ENCODE peak calls at places on chromosomes 11 and 22, in four cellular contexts. L is PC-3, W is SJSA1, V is adipocyte. Y is an unnamed sample. For H3K9me3, the result is how much of the 10 kb centered on the place peaks cover.

GRCh38 chr22:21758465-21758864 is 22.9 kb upstream of the YPEL1 start:
- DNase-seq in L (no peak), W (no peak), V (no peak), Y (no peak)

GRCh38 chr11:76282786-76283185 is 76.5 kb upstream of the WNT11 start:
- DNase-seq in L (no peak), W (no peak), V (no peak), Y (no peak)

GRCh38 chr11:112523477-112523876 is 262.8 kb upstream of the PLET1 start:
- DNase-seq in L (no peak), W (peak), V (peak), Y (peak)

GRCh38 chr22:43624144-43624998 is 187.7 kb downstream of the EFCAB6 start:
- DNase-seq in L (peak), W (peak), V (no peak), Y (no peak)

GRCh38 chr11:36453678-36454077 is 56.4 kb downstream of the TRAF6 start:
- DNase-seq in L (peak), W (peak), V (no peak), Y (no peak)

GRCh38 chr11:10561043-10561818 is 7.2 kb downstream of the LYVE1 start:
- DNase-seq in L (peak), W (no peak), V (no peak), Y (no peak)

GRCh38 chr11:12160680-12161079 is 50.3 kb downstream of the MICAL2 start:
- DNase-seq in L (no peak), W (peak), V (no peak), Y (no peak)

GRCh38 chr11:24267015-24267414 is 229.8 kb upstream of the LUZP2 start:
- DNase-seq in L (no peak), W (no peak), V (no peak), Y (no peak)

GRCh38 chr11:728901-729491 is 18.3 kb upstream of the TALDO1 start:
- DNase-seq in L (no peak), W (no peak), V (no peak), Y (no peak)

GRCh38 chr11:64059339-64060176 is 23.8 kb downstream of the FLRT1 start:
- DNase-seq in L (no peak), W (no peak), V (no peak), Y (no peak)

GRCh38 chr22:23898006-23898974 is 4.1 kb downstream of the MIF start:
- DNase-seq in L (no peak), W (no peak), V (no peak), Y (peak)

GRCh38 chr11:87173185-87174039 is 135.7 kb downstream of the TMEM135 start:
- DNase-seq in L (peak), W (peak), V (peak), Y (peak)

GRCh38 chr11:63897459-63898156 is 19.4 kb downstream of the RCOR2 start:
- DNase-seq in L (no peak), W (no peak), V (no peak), Y (no peak)

GRCh38 chr11:88508808-88509581 is 171.5 kb upstream of the CTSC start:
- DNase-seq in L (no peak), W (no peak), V (peak), Y (peak)
- H3K9me3 ChIP-seq in L (under half), W (under half), V (under half), Y (under half)

DNA sequence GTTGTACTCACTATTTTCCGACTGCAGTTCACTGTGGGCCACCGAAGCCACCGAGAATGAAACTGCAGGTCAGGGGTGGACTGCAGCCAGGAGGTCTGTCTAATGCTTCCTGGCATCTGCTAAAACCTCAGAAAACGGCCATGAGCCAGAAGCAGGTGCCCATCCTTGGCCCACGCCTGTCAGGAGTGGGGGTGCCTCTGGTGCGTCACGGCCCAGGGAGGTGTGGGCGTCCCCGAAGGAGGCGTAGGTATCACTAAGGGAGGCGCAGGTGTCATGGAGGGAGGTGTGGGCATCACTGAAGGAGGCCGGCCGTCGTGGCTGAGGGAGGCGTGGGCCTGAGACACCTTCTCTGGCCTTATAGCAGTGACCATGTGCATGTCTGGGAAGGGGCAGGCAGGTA is 456.2 kb downstream of the TBC1D22A start:
- DNase-seq in L (no peak), W (no peak), V (no peak), Y (no peak)
- H3K9me3 ChIP-seq in L (under half), W (under half), V (under half), Y (under half)

GRCh38 chr11:2621919-2622318 is 77.9 kb downstream of the KCNQ1OT1 start:
- DNase-seq in L (no peak), W (no peak), V (no peak), Y (no peak)
- H3K9me3 ChIP-seq in L (under half), W (under half), V (under half), Y (under half)

DNA sequence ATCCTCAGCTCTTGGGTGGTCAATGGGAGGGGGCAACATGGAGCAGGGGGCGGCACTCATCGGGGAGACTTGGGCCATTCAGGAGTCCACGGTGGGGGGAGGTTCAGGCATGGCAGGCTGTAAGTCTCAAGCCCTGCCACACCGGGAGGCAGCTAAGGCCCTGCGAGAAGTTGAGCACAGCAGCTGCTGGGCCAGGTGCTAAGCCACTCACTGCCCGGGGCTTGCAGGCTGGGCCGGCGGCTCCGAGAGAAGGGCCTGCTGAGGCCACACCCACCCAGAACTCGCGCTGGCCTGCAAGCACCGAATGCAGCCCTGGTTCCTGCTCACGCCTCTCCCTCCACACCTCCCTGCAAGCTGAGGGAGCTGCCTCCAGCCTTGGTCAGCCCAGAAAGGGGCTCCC is 131.4 kb downstream of the OR4C45 start:
- DNase-seq in L (no peak), W (no peak), V (no peak), Y (no peak)
- H3K9me3 ChIP-seq in L (under half), W (under half), V (under half), Y (under half)

DNA sequence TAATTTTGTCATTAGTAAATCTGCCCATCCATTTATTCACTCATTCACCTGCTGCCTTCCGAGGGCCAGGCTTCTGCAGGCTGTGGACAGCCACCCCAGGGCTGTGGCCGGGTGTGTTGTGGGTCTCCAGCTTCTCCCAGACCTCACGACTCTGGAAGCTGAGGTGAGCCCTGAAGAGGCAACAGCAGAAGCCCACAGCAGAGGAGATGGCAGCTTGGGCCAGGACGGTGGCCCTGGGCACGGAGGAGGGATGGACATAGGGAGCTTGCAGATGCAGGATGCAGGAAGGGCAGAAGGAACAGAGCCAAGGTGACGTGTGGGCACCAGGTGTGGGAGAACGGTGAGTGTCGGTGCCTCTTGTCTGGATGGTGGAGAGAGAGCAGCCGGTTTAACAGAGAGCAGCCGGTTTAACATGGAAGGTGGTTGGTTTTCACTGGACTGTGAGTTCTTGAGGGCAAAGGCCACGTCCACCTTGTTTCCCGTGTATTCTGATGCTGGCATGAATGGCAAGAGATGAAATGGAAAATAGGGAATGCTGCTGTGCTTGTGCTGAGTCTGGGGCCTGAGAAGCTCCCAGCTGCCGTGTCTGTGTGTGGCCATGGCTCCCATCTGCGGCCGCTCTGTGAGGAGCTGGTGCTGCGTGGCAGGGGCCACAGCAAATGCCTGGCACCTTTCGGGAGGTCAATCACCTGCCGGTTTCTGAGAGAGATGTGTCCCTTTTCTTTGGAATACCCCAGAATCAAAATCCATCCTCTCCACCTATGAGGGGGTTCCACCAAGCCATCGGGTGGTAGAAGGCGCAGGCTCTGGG is 669.9 kb downstream of the BRD1 start:
- DNase-seq in L (no peak), W (no peak), V (no peak), Y (no peak)
- H3K9me3 ChIP-seq in L (under half), W (under half), V (under half), Y (under half)

DNA sequence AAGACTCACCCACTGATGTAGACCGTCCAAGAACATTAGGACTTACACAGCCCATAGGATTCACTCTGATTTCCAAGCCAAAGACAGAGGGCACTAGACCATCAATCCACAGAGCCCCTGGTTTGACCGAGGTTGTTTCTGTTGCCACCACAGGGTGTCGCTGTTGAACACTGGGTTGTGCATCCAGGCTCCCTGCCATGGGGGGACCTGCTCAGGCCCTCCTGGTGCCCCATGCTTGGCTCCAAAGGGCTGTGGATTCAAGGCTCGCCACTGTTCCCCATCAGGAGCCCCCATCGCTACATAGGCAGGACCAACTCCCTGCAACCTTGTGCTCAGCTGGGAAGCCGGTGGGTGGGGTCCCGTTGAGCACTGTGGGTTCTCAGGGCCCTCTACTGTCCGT is 128.0 kb upstream of the ANO1 start:
- DNase-seq in L (peak), W (peak), V (no peak), Y (no peak)
- H3K9me3 ChIP-seq in L (under half), W (under half), V (under half), Y (under half)